ENCODE peak calls at places on chromosomes 11 and 22, in eight cellular contexts. Z is endothelial cell of umbilical vein, Q is A549, O is GM12878, B is H1, M is HCT116, J is HepG2, P is K562. F is an unnamed sample.

GRCh38 chr11:112247198-112247597 is 13.5 kb downstream of the PLET1 start:
- DNase-seq in Z (no peak), Q (no peak), O (no peak), B (no peak), M (no peak), J (no peak), P (no peak), F (no peak)

GRCh38 chr22:45231293-45231692 is 9.4 kb downstream of the KIAA0930 start:
- DNase-seq in Z (no peak), Q (no peak), O (no peak), B (no peak), M (no peak), J (no peak), P (no peak), F (no peak)

GRCh38 chr11:102485095-102485722 is 32.6 kb upstream of the TMEM123 start:
- DNase-seq in Z (no peak), Q (no peak), O (no peak), B (no peak), M (no peak), J (peak; percentile 72), P (no peak), F (no peak)

GRCh38 chr22:39634530-39635399 is 64.2 kb downstream of the CACNA1I start:
- DNase-seq in Z (peak; percentile 74), Q (peak; percentile 78), O (no peak), B (no peak), M (peak; percentile 80), J (peak; percentile 12), P (peak; percentile 78), F (peak; percentile 52)

GRCh38 chr11:92834296-92835020 is 135.0 kb upstream of the MTNR1B start:
- DNase-seq in Z (no peak), Q (no peak), O (no peak), B (no peak), M (no peak), J (no peak), P (no peak), F (no peak)

GRCh38 chr11:128462802-128463385 is 124.5 kb downstream of the ETS1 start:
- DNase-seq in Z (no peak), Q (no peak), O (no peak), B (no peak), M (no peak), J (no peak), P (no peak), F (no peak)

GRCh38 chr11:14054708-14055107 is 92.2 kb downstream of the SPON1 start:
- DNase-seq in Z (no peak), Q (no peak), O (no peak), B (no peak), M (no peak), J (no peak), P (no peak), F (no peak)

GRCh38 chr11:76176463-76176862 is 29.8 kb downstream of the WNT11 start:
- DNase-seq in Z (no peak), Q (no peak), O (no peak), B (no peak), M (no peak), J (no peak), P (no peak), F (no peak)

GRCh38 chr11:111846063-111846462 is 25.3 kb downstream of the ALG9 start:
- DNase-seq in Z (no peak), Q (no peak), O (no peak), B (no peak), M (no peak), J (no peak), P (no peak), F (peak; percentile 53)

GRCh38 chr11:73335204-73335923 is 27.3 kb downstream of the ARHGEF17 start:
- DNase-seq in Z (peak; percentile 88), Q (peak; percentile 93), O (no peak), B (no peak), M (peak; percentile 33), J (peak; percentile 68), P (peak; percentile 84), F (peak; percentile 82)

GRCh38 chr11:36741515-36741914 is 143.5 kb upstream of the RAG2 start:
- DNase-seq in Z (no peak), Q (no peak), O (no peak), B (no peak), M (no peak), J (no peak), P (no peak), F (no peak)

GRCh38 chr11:28521075-28521474 is 412.9 kb downstream of the METTL15 start:
- DNase-seq in Z (no peak), Q (no peak), O (no peak), B (no peak), M (no peak), J (no peak), P (no peak), F (no peak)

GRCh38 chr11:70608568-70609314 is 210.4 kb downstream of the CTTN start:
- DNase-seq in Z (no peak), Q (no peak), O (no peak), B (no peak), M (no peak), J (no peak), P (no peak), F (peak; percentile 63)

GRCh38 chr11:126594921-126595367 is 239.5 kb downstream of the ST3GAL4 start:
- DNase-seq in Z (no peak), Q (no peak), O (no peak), B (no peak), M (no peak), J (no peak), P (no peak), F (no peak)

GRCh38 chr11:122126024-122126678 is 10.1 kb upstream of the BLID start:
- DNase-seq in Z (no peak), Q (no peak), O (no peak), B (no peak), M (no peak), J (no peak), P (no peak), F (no peak)

GRCh38 chr11:110317516-110317932 is 21.1 kb upstream of the RDX start:
- DNase-seq in Z (peak; percentile 98), Q (no peak), O (no peak), B (no peak), M (no peak), J (no peak), P (peak; percentile 88), F (no peak)

GRCh38 chr11:116109228-116109627 is 605.0 kb upstream of the CADM1 start:
- DNase-seq in Z (no peak), Q (peak; percentile 39), O (no peak), B (no peak), M (peak; percentile 10), J (no peak), P (peak; percentile 15), F (peak; percentile 20)

DNA sequence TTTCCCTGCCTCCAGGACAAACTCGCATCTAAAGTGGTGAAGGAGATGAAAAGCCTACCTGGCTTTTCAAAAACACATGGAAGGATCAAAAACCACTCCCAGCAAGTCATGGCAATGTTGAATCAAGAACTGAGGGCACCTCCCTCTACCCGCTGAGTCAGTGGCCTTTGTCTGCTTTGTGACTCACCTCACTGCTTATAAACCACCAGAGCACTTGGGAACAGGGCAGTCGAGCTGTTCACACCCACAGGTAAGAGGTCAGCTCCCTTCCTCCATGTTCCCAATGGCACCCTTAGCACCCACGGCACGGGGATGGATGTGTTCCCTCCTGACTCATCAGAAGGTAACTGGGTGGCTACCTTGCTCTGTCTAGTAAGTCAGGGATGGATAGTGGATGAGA is 21.7 kb downstream of the TENM4 start:
- DNase-seq in Z (no peak), Q (peak; percentile 59), O (no peak), B (no peak), M (peak; percentile 50), J (peak; percentile 7), P (no peak), F (no peak)
- TF ChIP-seq MAX in Z (no peak), Q (no peak), O (no peak), B (no peak), M (peak; percentile 47), J (no peak), P (no peak), F (no peak)

GRCh38 chr11:123741159-123741951 is at the start of gene ZNF202:
- DNase-seq in Z (peak; percentile 91), Q (peak; percentile 52), O (peak; percentile 57), B (peak; percentile 49), M (peak; percentile 69), J (peak; percentile 79), P (peak; percentile 95), F (peak; percentile 95)
- TF ChIP-seq POLR2A in Z (peak; percentile 81), Q (peak; percentile 28), O (peak; percentile 87), B (peak; percentile 82), M (no peak), J (peak; percentile 71), P (peak; percentile 86), F (peak; percentile 63)

GRCh38 chr11:94198718-94199117 is 70.1 kb downstream of the PANX1 start:
- DNase-seq in Z (no peak), Q (no peak), O (no peak), B (no peak), M (no peak), J (no peak), P (no peak), F (no peak)

GRCh38 chr11:94196363-94196762 is 67.7 kb downstream of the PANX1 start:
- DNase-seq in Z (no peak), Q (no peak), O (no peak), B (no peak), M (no peak), J (no peak), P (no peak), F (no peak)

GRCh38 chr11:94193288-94193687 is 64.6 kb downstream of the PANX1 start:
- DNase-seq in Z (peak; percentile 10), Q (peak; percentile 13), O (no peak), B (no peak), M (no peak), J (no peak), P (no peak), F (no peak)

GRCh38 chr11:94199367-94200130 is 70.9 kb downstream of the PANX1 start:
- DNase-seq in Z (no peak), Q (no peak), O (no peak), B (no peak), M (no peak), J (no peak), P (no peak), F (no peak)

GRCh38 chr11:94194712-94195111 is 66.1 kb downstream of the PANX1 start:
- DNase-seq in Z (no peak), Q (no peak), O (no peak), B (no peak), M (no peak), J (no peak), P (no peak), F (no peak)
- H3K4me3 ChIP-seq in Z (no peak overlapping the region), Q (no peak overlapping the region), O (no peak overlapping the region), B (no peak overlapping the region), M (no peak overlapping the region), J (no peak overlapping the region), P (no peak overlapping the region), F (no peak overlapping the region)

DNA sequence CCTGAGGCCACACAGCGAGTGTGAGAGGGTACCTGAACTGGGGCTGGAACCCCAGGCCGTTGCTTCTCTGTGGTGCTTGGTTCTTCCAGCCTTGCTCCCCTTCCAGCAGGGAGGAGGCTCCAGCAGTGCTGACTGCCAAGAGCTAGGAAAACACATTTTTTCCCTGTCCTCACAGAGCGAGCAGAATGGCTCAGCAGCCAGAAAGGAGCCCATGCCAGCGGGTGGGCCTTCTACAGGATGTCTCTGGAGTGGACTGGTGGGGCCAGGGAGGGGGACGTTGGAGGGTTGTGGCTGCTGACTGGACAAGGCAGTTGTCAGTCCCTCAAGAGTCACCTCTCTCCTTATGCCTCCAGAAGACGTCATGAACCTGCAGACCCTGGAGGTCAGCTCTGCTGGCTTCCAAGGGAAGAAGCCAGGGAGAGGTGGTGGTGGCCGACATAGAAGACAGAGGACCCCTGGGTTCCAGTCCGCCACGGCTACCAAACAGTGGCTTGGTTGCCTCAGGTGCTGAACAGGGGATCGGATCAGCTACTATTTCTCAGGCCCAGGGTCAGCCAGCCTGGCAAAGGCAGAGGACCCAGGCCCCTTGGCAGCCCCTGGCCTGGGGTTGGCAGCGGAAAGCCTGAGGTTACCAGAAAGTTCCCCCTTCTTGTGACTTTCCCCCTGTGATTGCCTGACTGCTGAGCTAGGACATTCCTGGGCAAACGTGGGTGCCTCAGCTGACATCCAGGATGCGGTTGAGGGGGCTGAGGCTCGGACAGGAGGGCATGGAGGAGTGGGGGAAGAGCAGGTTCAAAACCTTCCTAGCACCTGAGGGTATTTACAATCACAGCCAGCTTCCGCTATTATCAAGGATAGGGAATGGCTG is 3.7 kb downstream of the MAFF start:
- DNase-seq in Z (peak; percentile 77), Q (no peak), O (no peak), B (no peak), M (no peak), J (no peak), P (no peak), F (no peak)
- TF ChIP-seq MAX in Z (no peak), Q (no peak), O (no peak), B (no peak), M (no peak), J (no peak), P (no peak), F (no peak)

F was measured in NB4.